ENCODE peak calls at places on chromosome 12, in nine cellular contexts. L is fibroblast of pulmonary artery, E is cardiac muscle cell, A is IMR-90, W is AG04450, Z is GM12864, D is esophagus squamous epithelium, X is tibial artery, I is HCT116. U is an unnamed sample.

GRCh38 chr12:124695861-124696260 is 128.4 kb upstream of the NCOR2 start:
- DNase-seq in L (peak), E (peak), A (peak), W (no peak), Z (no peak), D (no peak), X (no peak), I (no peak), U (no peak)

GRCh38 chr12:116320839-116321238 is 43.3 kb upstream of the MED13L start:
- DNase-seq in L (no peak), E (no peak), A (peak), W (no peak), Z (no peak), D (no peak), X (no peak), I (no peak), U (no peak)

GRCh38 chr12:67482751-67483661 is 165.5 kb upstream of the DYRK2 start:
- DNase-seq in L (peak), E (peak), A (peak), W (peak), Z (peak), D (peak), X (peak), I (no peak), U (peak)

GRCh38 chr12:89098390-89099102 is 253.8 kb downstream of the DUSP6 start:
- DNase-seq in L (peak), E (peak), A (peak), W (no peak), Z (no peak), D (no peak), X (no peak), I (no peak), U (no peak)

GRCh38 chr12:127388985-127389384 is 878.0 kb upstream of the TMEM132C start:
- DNase-seq in L (no peak), E (no peak), A (no peak), W (no peak), Z (no peak), D (no peak), X (no peak), I (no peak), U (no peak)

GRCh38 chr12:105741786-105742566 is 396.8 kb downstream of the NUAK1 start:
- DNase-seq in L (peak), E (no peak), A (peak), W (peak), Z (no peak), D (no peak), X (peak), I (no peak), U (no peak)

GRCh38 chr12:93130371-93131049 is 201.4 kb upstream of the EEA1 start:
- DNase-seq in L (no peak), E (peak), A (no peak), W (no peak), Z (no peak), D (no peak), X (no peak), I (no peak), U (no peak)

GRCh38 chr12:64730585-64730964 is 28.6 kb downstream of the GNS start:
- DNase-seq in L (no peak), E (no peak), A (no peak), W (no peak), Z (no peak), D (no peak), X (no peak), I (no peak), U (no peak)

GRCh38 chr12:7729683-7730195 is 17.4 kb downstream of the CLEC4C start:
- DNase-seq in L (no peak), E (no peak), A (no peak), W (no peak), Z (no peak), D (no peak), X (no peak), I (no peak), U (no peak)

GRCh38 chr12:94273272-94273671 is 124.9 kb downstream of the PLXNC1 start:
- DNase-seq in L (no peak), E (no peak), A (no peak), W (no peak), Z (no peak), D (no peak), X (no peak), I (no peak), U (no peak)

GRCh38 chr12:63911336-63911735 is 66.8 kb downstream of the SRGAP1 start:
- DNase-seq in L (no peak), E (peak), A (no peak), W (no peak), Z (no peak), D (no peak), X (no peak), I (no peak), U (no peak)

GRCh38 chr12:46439793-46440511 is 67.4 kb upstream of the SLC38A2 start:
- DNase-seq in L (no peak), E (no peak), A (peak), W (no peak), Z (no peak), D (no peak), X (no peak), I (no peak), U (no peak)

GRCh38 chr12:89863332-89863938 is 154.8 kb upstream of the ATP2B1 start:
- DNase-seq in L (no peak), E (no peak), A (no peak), W (no peak), Z (peak), D (no peak), X (no peak), I (no peak), U (no peak)

GRCh38 chr12:27685274-27685673 is 11.0 kb upstream of the REP15 start:
- DNase-seq in L (no peak), E (no peak), A (no peak), W (no peak), Z (no peak), D (no peak), X (no peak), I (no peak), U (no peak)

GRCh38 chr12:124140889-124141550 is 153.9 kb upstream of the RFLNA start:
- DNase-seq in L (no peak), E (no peak), A (no peak), W (no peak), Z (no peak), D (no peak), X (no peak), I (no peak), U (no peak)

GRCh38 chr12:123141615-123142517 is 9.0 kb downstream of the PITPNM2 start:
- DNase-seq in L (peak), E (no peak), A (peak), W (peak), Z (no peak), D (no peak), X (peak), I (peak), U (no peak)

GRCh38 chr12:4962539-4963486 is 53.1 kb downstream of the KCNA1 start:
- DNase-seq in L (no peak), E (peak), A (no peak), W (no peak), Z (no peak), D (no peak), X (no peak), I (no peak), U (no peak)

GRCh38 chr12:10098762-10099161 is at the start of gene CLEC1A:
- DNase-seq in L (no peak), E (peak), A (no peak), W (no peak), Z (no peak), D (no peak), X (no peak), I (no peak), U (no peak)

GRCh38 chr12:130787445-130788410 is 51.3 kb downstream of the STX2 start:
- DNase-seq in L (peak), E (peak), A (peak), W (no peak), Z (no peak), D (no peak), X (no peak), I (no peak), U (no peak)

GRCh38 chr12:1842905-1843640 is 22.7 kb downstream of the LRTM2 start:
- DNase-seq in L (no peak), E (no peak), A (no peak), W (no peak), Z (no peak), D (no peak), X (peak), I (no peak), U (no peak)

DNA sequence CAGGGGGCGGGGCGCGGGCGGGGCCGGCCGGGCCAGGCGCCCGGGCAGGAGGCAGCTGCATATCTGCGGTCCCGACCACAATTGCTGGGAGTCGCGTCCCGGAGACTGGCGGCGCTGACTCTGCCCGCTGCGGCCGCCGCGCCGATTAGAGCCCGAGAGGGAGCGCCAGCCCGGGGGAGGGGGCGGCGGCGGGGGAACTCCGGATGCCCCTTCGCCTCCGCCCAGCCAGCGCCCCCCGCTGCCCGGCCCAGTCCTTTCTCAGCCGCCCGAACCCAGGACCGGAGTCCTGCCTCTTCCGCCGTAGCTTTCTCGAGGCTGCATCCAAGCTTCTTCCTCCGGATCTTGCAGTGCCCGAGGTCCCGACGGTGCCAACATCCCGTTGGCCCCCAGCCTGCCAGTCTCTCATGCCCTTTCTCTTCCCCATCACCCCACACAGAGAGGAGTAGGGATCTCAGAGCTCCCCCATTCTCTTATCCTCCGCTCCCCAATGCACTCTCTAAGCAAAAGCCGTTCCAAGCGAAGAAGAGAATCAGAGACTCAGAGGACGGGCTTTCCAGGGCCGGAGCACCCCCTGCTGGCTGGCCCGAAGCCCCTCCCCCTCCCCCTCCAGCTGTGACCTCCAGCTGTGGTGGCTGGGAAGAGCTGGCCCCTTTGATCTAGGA is 8.8 kb upstream of the SP7 start:
- DNase-seq in L (peak), E (peak), A (peak), W (peak), Z (no peak), D (no peak), X (peak), I (no peak), U (no peak)
- TF ChIP-seq CTCF in L (peak), E (peak), A (peak), W (peak), Z (peak), D (peak), X (peak), I (peak), U (peak)

GRCh38 chr12:133181238-133181959 is at the start of gene ZNF268:
- DNase-seq in L (peak), E (peak), A (peak), W (peak), Z (peak), D (peak), X (peak), I (peak), U (peak)

GRCh38 chr12:133174901-133175300 is 6.4 kb upstream of the ZNF268 start:
- DNase-seq in L (no peak), E (no peak), A (no peak), W (no peak), Z (no peak), D (no peak), X (no peak), I (no peak), U (no peak)

GRCh38 chr12:133180669-133181068 is 626 bp upstream of the ZNF268 start:
- DNase-seq in L (no peak), E (no peak), A (no peak), W (no peak), Z (no peak), D (no peak), X (no peak), I (no peak), U (no peak)
- H3K4me3 ChIP-seq in L (no peak), E (no peak), A (no peak), W (no peak), Z (no peak), D (no peak), X (no peak), I (no peak), U (no peak)

GRCh38 chr12:91579516-91580263 is 397.1 kb upstream of the DCN start:
- DNase-seq in L (no peak), E (no peak), A (no peak), W (no peak), Z (no peak), D (no peak), X (no peak), I (no peak), U (no peak)

GRCh38 chr12:91576432-91576831 is 393.8 kb upstream of the DCN start:
- DNase-seq in L (no peak), E (no peak), A (no peak), W (no peak), Z (no peak), D (no peak), X (no peak), I (no peak), U (no peak)

GRCh38 chr12:91575631-91576030 is 393.0 kb upstream of the DCN start:
- DNase-seq in L (no peak), E (no peak), A (no peak), W (no peak), Z (no peak), D (no peak), X (no peak), I (no peak), U (no peak)

GRCh38 chr12:91574975-91575374 is 392.4 kb upstream of the DCN start:
- DNase-seq in L (no peak), E (no peak), A (no peak), W (no peak), Z (no peak), D (no peak), X (no peak), I (no peak), U (no peak)

DNA sequence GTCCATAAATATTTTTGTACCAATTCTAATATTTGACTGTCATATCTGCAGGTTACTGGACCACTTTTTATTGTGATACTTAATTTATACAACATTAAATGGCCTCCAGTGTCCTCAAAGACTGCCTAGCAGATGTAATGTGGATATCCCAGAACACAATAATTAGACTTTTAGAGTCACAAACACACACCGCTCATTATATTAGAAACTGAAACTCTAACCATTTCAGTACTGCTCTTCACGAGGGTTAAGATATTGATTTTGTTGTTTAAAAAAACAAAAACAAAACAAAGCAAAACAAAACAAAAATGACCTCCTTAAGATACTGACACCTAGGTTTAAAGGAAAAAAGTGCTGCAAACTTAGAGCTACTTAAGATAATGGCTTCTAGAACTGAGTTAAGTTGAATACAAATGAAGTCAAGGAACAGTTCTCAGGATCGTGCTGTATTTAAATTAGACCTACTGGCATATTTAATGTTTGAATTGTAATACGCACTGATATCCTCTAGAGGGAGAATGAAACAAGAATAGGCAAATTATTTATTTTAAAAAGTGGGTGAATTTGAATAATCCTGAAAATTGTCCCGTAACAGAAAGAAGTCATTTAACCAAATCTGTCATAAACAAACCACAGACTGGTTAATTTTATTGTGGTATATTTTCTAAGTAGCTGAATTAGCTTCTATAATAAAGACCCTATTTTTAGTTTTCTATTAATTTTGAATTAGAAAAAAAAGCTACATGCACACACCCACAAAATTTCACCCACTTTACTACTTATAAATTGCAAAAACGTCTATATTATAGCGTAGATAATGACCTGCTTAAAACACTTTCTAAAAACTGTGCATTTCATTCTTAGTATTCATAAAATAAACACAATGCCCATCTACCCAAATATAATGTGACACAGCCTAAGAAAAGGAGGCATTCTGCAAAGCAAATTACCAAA is 395.2 kb upstream of the DCN start:
- DNase-seq in L (peak), E (peak), A (peak), W (no peak), Z (no peak), D (no peak), X (no peak), I (peak), U (no peak)
- TF ChIP-seq CTCF in L (peak), E (peak), A (peak), W (peak), Z (peak), D (peak), X (peak), I (peak), U (peak)

GRCh38 chr12:54560374-54560858 is 11.0 kb downstream of the PDE1B start:
- DNase-seq in L (peak), E (peak), A (peak), W (no peak), Z (peak), D (peak), X (peak), I (peak), U (no peak)
- H3K4me3 ChIP-seq in L (peak), E (peak), A (no peak), W (no peak), Z (peak), D (peak), X (peak), I (no peak), U (no peak)

DNA sequence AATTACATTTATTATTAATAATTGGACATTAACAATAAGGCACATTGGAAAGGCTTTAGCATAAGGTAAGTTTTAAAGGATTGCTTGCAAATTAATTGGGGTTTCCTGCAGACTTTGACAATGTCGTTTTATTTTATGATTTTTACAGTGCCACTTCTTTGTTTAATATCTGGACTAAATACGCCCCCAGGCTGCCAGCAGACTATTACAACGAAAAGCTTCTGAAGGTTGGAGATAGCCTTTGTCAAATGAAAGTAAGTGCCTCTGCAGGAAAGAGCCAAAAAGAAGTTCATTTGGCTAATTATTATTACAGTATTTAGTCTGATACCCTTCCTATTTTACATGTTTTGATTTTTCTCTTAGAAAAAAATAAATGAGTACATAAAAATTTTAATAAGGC is 11.3 kb downstream of the CFAP54 start:
- DNase-seq in L (peak), E (no peak), A (peak), W (no peak), Z (no peak), D (no peak), X (no peak), I (no peak), U (no peak)
- TF ChIP-seq CTCF in L (peak), E (peak), A (peak), W (peak), Z (no peak), D (no peak), X (no peak), I (peak), U (no peak)

GRCh38 chr12:57985685-57986084 is 44.3 kb downstream of the ATP23 start:
- DNase-seq in L (peak), E (no peak), A (no peak), W (no peak), Z (no peak), D (no peak), X (no peak), I (no peak), U (no peak)
- H3K4me3 ChIP-seq in L (no peak), E (no peak), A (no peak), W (no peak), Z (no peak), D (no peak), X (no peak), I (no peak), U (no peak)

DNA sequence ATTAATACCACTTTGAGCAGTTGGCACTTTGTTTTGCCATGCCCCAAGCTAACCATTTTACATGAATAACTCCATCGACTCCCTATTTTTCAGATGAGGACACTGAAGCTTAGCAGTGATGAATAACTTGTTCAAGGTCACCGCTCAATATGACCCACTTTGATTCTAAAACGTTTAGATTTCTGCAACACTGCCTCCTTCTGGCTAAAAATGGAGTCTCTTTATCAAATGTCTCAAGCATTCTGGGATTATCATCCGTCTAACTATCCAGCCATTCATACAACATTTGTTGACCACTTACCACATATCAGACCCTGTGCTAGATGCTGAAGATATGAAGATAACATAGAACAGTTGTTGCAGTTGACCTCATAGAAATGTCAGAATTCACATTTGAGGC is 298.0 kb downstream of the PPFIA2 start:
- DNase-seq in L (no peak), E (no peak), A (no peak), W (no peak), Z (no peak), D (no peak), X (no peak), I (no peak), U (no peak)
- TF ChIP-seq CTCF in L (peak), E (peak), A (no peak), W (no peak), Z (peak), D (no peak), X (no peak), I (no peak), U (peak)